ENCODE peak calls at places on chromosomes 5 and 9, in nine cellular contexts. N, I, F, E, C, H, A, P and Z are unnamed samples.

GRCh38 chr9:81314525-81314924 is 374.8 kb downstream of the TLE1 start:
- DNase-seq in P (no peak), C (peak), E (no peak), A (peak), N (no peak), I (no peak), F (no peak), H (no peak), Z (no peak)

GRCh38 chr5:138274189-138274853 is at the start of gene GFRA3:
- DNase-seq in P (peak), I (no peak), A (no peak), F (no peak), H (peak), C (no peak), N (no peak), E (peak), Z (peak)

GRCh38 chr5:43401827-43402226 is 10.4 kb downstream of the CCL28 start:
- DNase-seq in E (no peak), A (no peak), N (peak), P (no peak), I (no peak), F (no peak), C (peak), H (peak), Z (no peak)

GRCh38 chr9:90965141-90965910 is 163.7 kb downstream of the SYK start:
- DNase-seq in N (no peak), H (no peak), E (no peak), C (no peak), P (no peak), F (no peak), I (no peak), A (no peak), Z (no peak)

GRCh38 chr9:85269811-85270210 is 471.9 kb downstream of the AGTPBP1 start:
- DNase-seq in A (no peak), F (no peak), E (no peak), N (no peak), I (no peak), P (no peak), H (no peak), C (no peak), Z (no peak)

GRCh38 chr5:36407396-36407795 is 105.7 kb upstream of the RANBP3L start:
- DNase-seq in C (no peak), P (no peak), E (no peak), I (no peak), H (no peak), A (no peak), F (no peak), N (no peak), Z (no peak)

GRCh38 chr9:89153618-89154017 is 25.0 kb downstream of the SHC3 start:
- DNase-seq in A (no peak), E (no peak), N (peak), F (no peak), I (peak), P (no peak), H (peak), C (peak), Z (no peak)

GRCh38 chr5:36442796-36443195 is 141.1 kb upstream of the RANBP3L start:
- DNase-seq in H (no peak), F (no peak), P (no peak), A (peak), N (no peak), E (no peak), I (no peak), C (no peak), Z (no peak)

GRCh38 chr5:58940446-58940845 is 357.6 kb downstream of the RAB3C start:
- DNase-seq in H (no peak), C (no peak), F (no peak), E (no peak), I (no peak), N (no peak), A (no peak), P (no peak), Z (no peak)

GRCh38 chr5:31771045-31771444 is 132.1 kb downstream of the PDZD2 start:
- DNase-seq in N (no peak), F (no peak), H (no peak), P (no peak), E (no peak), C (no peak), I (no peak), A (no peak), Z (no peak)

GRCh38 chr5:158147227-158147626 is 288.3 kb upstream of the CLINT1 start:
- DNase-seq in A (no peak), P (no peak), F (no peak), H (no peak), I (no peak), C (no peak), E (no peak), N (no peak), Z (no peak)

GRCh38 chr5:60698316-60698715 is 1.6 kb downstream of the DEPDC1B start:
- DNase-seq in H (no peak), C (no peak), F (no peak), N (no peak), P (no peak), I (no peak), A (no peak), E (no peak), Z (no peak)

GRCh38 chr9:129182625-129183494 is 4.8 kb upstream of the IER5L start:
- DNase-seq in A (no peak), N (no peak), H (peak), I (no peak), F (no peak), C (peak), P (no peak), E (no peak), Z (peak)

GRCh38 chr5:31385774-31386537 is 145.9 kb downstream of the DROSHA start:
- DNase-seq in A (no peak), N (no peak), I (no peak), P (no peak), E (no peak), F (no peak), C (no peak), H (peak), Z (no peak)

GRCh38 chr5:43367909-43368648 is 44.1 kb downstream of the CCL28 start:
- DNase-seq in N (no peak), E (no peak), F (no peak), H (peak), P (no peak), C (no peak), I (no peak), A (no peak), Z (no peak)

GRCh38 chr9:126152622-126153362 is 173.8 kb upstream of the MVB12B start:
- DNase-seq in H (no peak), P (no peak), I (peak), F (no peak), E (no peak), N (no peak), C (no peak), A (no peak), Z (no peak)

GRCh38 chr5:130978475-130978874 is 186.6 kb downstream of the HINT1 start:
- DNase-seq in P (no peak), E (no peak), N (no peak), F (no peak), H (no peak), C (no peak), A (no peak), I (no peak), Z (no peak)

GRCh38 chr9:4061717-4062116 is 238.2 kb downstream of the GLIS3 start:
- DNase-seq in H (peak), E (no peak), A (no peak), N (no peak), P (no peak), I (no peak), C (no peak), F (no peak), Z (no peak)

GRCh38 chr5:82918311-82919031 is 158.7 kb downstream of the TMEM167A start:
- DNase-seq in I (no peak), E (no peak), H (no peak), P (no peak), C (no peak), A (no peak), F (no peak), N (peak), Z (no peak)

GRCh38 chr5:91397791-91398190 is 14.7 kb upstream of the ARRDC3 start:
- DNase-seq in A (no peak), I (no peak), F (no peak), E (no peak), H (no peak), N (no peak), P (no peak), C (no peak), Z (no peak)

GRCh38 chr9:104765138-104765537 is 1.2 kb downstream of the NIPSNAP3B start:
- DNase-seq in N (no peak), C (no peak), E (no peak), F (no peak), A (no peak), H (no peak), P (no peak), I (no peak), Z (no peak)

GRCh38 chr9:108184941-108185340 is 670.8 kb downstream of the ACTL7B start:
- DNase-seq in N (no peak), I (no peak), C (no peak), A (no peak), P (no peak), F (no peak), H (no peak), E (no peak), Z (no peak)

GRCh38 chr9:137021979-137022619 is 5.9 kb downstream of the ABCA2 start:
- DNase-seq in C (peak), H (peak), I (no peak), N (peak), E (no peak), P (no peak), A (peak), F (no peak), Z (no peak)

GRCh38 chr9:20526500-20527319 is 95.6 kb downstream of the MLLT3 start:
- DNase-seq in A (no peak), F (no peak), N (no peak), I (no peak), E (no peak), C (no peak), H (no peak), P (no peak), Z (no peak)

GRCh38 chr9:7777776-7778175 is 21.8 kb downstream of the DMAC1 start:
- DNase-seq in N (no peak), E (no peak), H (no peak), I (no peak), C (no peak), A (no peak), F (no peak), P (no peak), Z (no peak)

GRCh38 chr5:74641778-74642542 is 1.4 kb upstream of the ENC1 start:
- DNase-seq in I (no peak), H (peak), N (peak), C (peak), F (no peak), A (peak), E (peak), P (no peak), Z (no peak)

GRCh38 chr5:5298068-5298633 is 124.3 kb upstream of the ICE1 start:
- DNase-seq in E (no peak), H (no peak), P (no peak), F (no peak), N (no peak), I (no peak), C (no peak), A (no peak), Z (no peak)

GRCh38 chr5:17928571-17928970 is 294.3 kb downstream of the TAF11L14 start:
- DNase-seq in E (no peak), P (no peak), H (no peak), I (peak), N (no peak), C (no peak), F (no peak), A (no peak), Z (no peak)

GRCh38 chr9:78674874-78675273 is 377.9 kb downstream of the PSAT1 start:
- DNase-seq in N (no peak), E (no peak), C (no peak), A (no peak), H (no peak), I (no peak), P (no peak), F (no peak), Z (no peak)

GRCh38 chr5:113510836-113511451 is 2.5 kb upstream of the YTHDC2 start:
- DNase-seq in A (no peak), I (no peak), C (peak), N (peak), H (peak), E (no peak), P (no peak), F (no peak), Z (no peak)

GRCh38 chr5:40389591-40389990 is 290.1 kb upstream of the PTGER4 start:
- DNase-seq in I (no peak), A (no peak), H (no peak), C (no peak), E (no peak), P (no peak), F (no peak), N (no peak), Z (no peak)

GRCh38 chr9:77952641-77953341 is 78.8 kb downstream of the GNAQ start:
- DNase-seq in E (no peak), N (no peak), A (no peak), I (no peak), P (no peak), F (no peak), C (no peak), H (peak), Z (no peak)

GRCh38 chr9:108412755-108413154 is 443.0 kb downstream of the ACTL7B start:
- DNase-seq in P (no peak), I (no peak), H (peak), E (no peak), N (no peak), A (no peak), F (no peak), C (peak), Z (no peak)

GRCh38 chr5:167233507-167233906 is 1057.9 kb upstream of the WWC1 start:
- DNase-seq in H (no peak), C (no peak), I (no peak), F (no peak), A (no peak), P (no peak), N (no peak), E (no peak), Z (no peak)

GRCh38 chr5:134070979-134071849 is 43.3 kb upstream of the TCF7 start:
- DNase-seq in C (peak), N (no peak), A (peak), E (no peak), H (peak), F (no peak), P (no peak), I (no peak), Z (peak)

DNA sequence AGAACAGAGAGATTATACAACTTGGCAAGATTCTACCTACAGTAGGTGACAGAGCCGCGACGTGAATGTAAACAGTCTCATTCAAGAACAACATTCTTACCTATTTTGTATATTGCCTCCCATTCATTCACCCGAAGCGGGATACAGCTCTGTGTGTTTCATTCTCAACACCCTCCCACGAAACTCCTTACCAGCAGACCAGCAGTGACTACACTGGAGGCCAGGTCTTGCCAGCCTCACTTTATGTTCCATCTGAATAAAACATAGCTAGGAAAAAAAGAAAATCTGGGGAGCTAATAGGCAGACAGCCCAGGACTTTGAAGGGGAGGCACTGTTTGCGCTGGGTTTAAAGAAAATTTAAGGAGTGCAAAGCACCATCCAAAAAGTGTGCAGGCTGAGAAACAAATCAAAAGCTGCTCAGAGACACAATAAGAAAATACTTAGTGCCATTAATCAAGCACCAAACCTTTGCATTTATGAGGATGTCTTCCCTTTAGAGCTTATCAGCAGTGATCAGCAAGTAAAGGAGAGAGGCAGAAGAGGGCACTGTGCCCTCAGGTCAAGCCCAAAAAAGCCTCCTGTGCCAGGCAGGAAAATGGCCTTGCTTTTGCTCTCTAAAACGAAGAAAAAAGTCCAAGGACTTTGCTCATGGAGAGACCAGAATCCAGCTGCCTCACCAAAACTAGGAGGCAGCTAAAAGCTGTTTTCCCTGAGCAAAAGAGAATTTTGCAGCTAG is 295.2 kb downstream of the BNC2 start:
- DNase-seq in E (no peak), A (no peak), F (no peak), I (no peak), C (peak), H (peak), N (no peak), P (no peak), Z (no peak)
- TF ChIP-seq CTCF in E (no peak), A (no peak), F (no peak), I (no peak), C (peak), H (no peak), N (no peak), P (no peak), Z (no peak)

GRCh38 chr5:13278148-13278547 is 666.3 kb downstream of the DNAH5 start:
- DNase-seq in E (no peak), C (peak), F (no peak), A (no peak), I (no peak), P (no peak), N (no peak), H (peak), Z (no peak)
- TF ChIP-seq CTCF in E (peak), C (no peak), F (no peak), A (no peak), I (peak), P (no peak), N (no peak), H (peak), Z (peak)

GRCh38 chr9:28650327-28650726 is 1077.0 kb upstream of the C9orf72 start:
- DNase-seq in E (no peak), P (no peak), N (no peak), I (no peak), A (no peak), F (no peak), C (no peak), H (no peak), Z (no peak)

GRCh38 chr9:28651050-28651722 is 1077.9 kb upstream of the C9orf72 start:
- DNase-seq in E (no peak), H (no peak), N (no peak), P (no peak), C (no peak), A (no peak), F (no peak), I (no peak), Z (no peak)

DNA sequence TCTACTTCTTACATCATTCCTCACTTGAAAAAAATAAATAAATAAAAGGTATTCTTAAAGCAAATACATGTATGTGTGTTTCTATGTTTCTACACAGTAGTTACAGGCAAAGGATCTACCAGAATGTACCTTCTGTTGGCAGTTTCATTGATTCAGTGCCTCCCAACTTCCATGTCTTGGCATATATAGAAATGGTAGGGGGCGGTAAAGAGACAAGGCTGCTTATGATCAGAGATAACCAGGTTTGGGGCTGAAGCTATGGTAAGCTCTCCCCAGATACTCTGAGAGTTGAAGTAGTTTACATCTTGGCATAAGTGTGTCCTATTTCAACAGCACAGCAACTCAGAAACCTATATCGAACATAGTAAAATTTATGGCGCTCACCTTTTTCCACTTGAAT is 1075.4 kb upstream of the C9orf72 start:
- DNase-seq in P (no peak), H (peak), F (no peak), E (no peak), I (no peak), C (peak), N (no peak), A (no peak), Z (no peak)
- TF ChIP-seq CTCF in P (no peak), H (peak), F (no peak), E (no peak), I (no peak), C (no peak), N (no peak), A (no peak), Z (no peak)

DNA sequence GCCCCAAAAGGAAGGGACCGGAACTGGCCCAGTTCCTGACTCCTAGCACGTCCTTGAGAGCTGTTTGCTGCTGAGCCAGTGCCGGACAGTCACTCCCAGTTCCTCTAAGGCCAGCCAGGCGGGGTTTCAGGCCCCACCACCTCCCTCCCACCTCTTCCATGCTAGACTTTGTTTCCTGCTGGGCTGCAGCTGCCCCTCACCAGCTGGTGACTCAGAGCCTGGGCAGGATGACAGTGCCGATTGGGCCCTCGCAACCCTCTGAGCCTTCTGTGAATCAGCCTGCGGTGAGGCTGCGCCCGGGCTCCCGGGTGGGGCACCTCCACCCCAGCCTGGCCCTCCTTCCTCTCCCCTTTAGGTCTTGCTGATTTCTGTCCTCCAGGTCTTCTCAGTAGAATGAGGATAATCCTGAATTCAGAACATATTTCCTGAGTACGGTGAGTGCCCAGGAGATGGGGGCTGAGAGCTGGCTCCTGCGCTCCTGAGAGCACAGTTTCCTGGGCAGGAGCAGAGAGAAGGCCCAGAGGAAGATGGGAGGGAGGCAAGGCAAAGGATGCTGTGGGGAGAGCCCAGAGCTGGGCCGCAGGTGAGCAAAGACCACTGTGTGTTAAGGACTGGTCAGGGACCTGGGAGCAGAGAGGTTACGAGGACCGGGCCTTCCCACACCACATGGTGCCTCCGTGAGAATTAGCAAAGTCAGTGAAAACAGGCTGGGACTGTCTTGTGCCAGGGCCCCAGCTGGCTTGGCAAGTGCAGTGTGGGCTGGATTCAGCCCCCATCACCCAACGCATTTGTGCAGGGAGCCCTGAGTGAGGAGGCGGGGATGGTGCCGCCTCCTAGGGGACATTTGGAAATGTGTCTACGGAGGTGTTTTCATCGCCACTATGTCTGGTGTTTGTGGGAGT is 32.9 kb upstream of the STXBP1 start:
- DNase-seq in H (peak), C (peak), N (peak), I (peak), P (peak), E (no peak), F (peak), A (peak), Z (no peak)
- TF ChIP-seq CTCF in H (peak), C (peak), N (no peak), I (peak), P (peak), E (no peak), F (no peak), A (no peak), Z (peak)